ENCODE peak calls at places on chromosomes 11 and 22, in six cellular contexts. P is Panc1, N is esophagus squamous epithelium, D is cardiac muscle cell, G is Peyer's patch, C is MM.1S. Q is an unnamed sample.
A peak's percentile ranks its signal among the peaks of the same experiment; 100 is the strongest.

GRCh38 chr11:124791626-124792341 is 8.4 kb downstream of the MSANTD2 start:
- DNase-seq in P (no peak), N (no peak), D (peak; percentile 21), G (no peak), C (peak; percentile 44), Q (no peak)

GRCh38 chr22:23446796-23447350 is 133.2 kb downstream of the IGLL1 start:
- DNase-seq in P (no peak), N (no peak), D (no peak), G (no peak), C (no peak), Q (no peak)

GRCh38 chr11:85685820-85686459 is at the start of gene CCDC89:
- DNase-seq in P (no peak), N (peak; percentile 10), D (peak; percentile 99), G (peak; percentile 60), C (no peak), Q (peak; percentile 55)

GRCh38 chr11:44623321-44623715 is 57.9 kb downstream of the CD82 start:
- DNase-seq in P (no peak), N (no peak), D (no peak), G (peak; percentile 45), C (no peak), Q (no peak)

GRCh38 chr11:133900176-133901105 is 55.1 kb upstream of the SPATA19 start:
- DNase-seq in P (no peak), N (no peak), D (no peak), G (peak; percentile 19), C (no peak), Q (no peak)

GRCh38 chr11:134485316-134485715 is 73.3 kb upstream of the B3GAT1 start:
- DNase-seq in P (no peak), N (no peak), D (no peak), G (no peak), C (no peak), Q (no peak)

GRCh38 chr11:97962758-97963157 is 1058.0 kb upstream of the CNTN5 start:
- DNase-seq in P (no peak), N (no peak), D (no peak), G (no peak), C (no peak), Q (no peak)

GRCh38 chr11:79045811-79046304 is 395.0 kb downstream of the TENM4 start:
- DNase-seq in P (no peak), N (no peak), D (no peak), G (no peak), C (no peak), Q (no peak)

GRCh38 chr22:50469377-50470305 is 5.2 kb downstream of the SBF1 start:
- DNase-seq in P (no peak), N (peak; percentile 81), D (peak; percentile 39), G (peak; percentile 98), C (peak; percentile 93), Q (peak; percentile 65)

GRCh38 chr11:86193297-86194095 is 51.1 kb upstream of the EED start:
- DNase-seq in P (peak; percentile 67), N (no peak), D (peak; percentile 90), G (peak; percentile 83), C (peak; percentile 85), Q (peak; percentile 65)

GRCh38 chr11:33320814-33321330 is 63.7 kb downstream of the HIPK3 start:
- DNase-seq in P (no peak), N (no peak), D (peak; percentile 28), G (no peak), C (no peak), Q (no peak)

GRCh38 chr11:33321483-33321882 is 64.3 kb downstream of the HIPK3 start:
- DNase-seq in P (no peak), N (no peak), D (no peak), G (no peak), C (no peak), Q (no peak)

GRCh38 chr11:33325456-33325855 is 68.3 kb downstream of the HIPK3 start:
- DNase-seq in P (no peak), N (no peak), D (no peak), G (no peak), C (no peak), Q (no peak)

GRCh38 chr11:33323421-33323820 is 66.2 kb downstream of the HIPK3 start:
- DNase-seq in P (no peak), N (no peak), D (no peak), G (no peak), C (no peak), Q (no peak)

GRCh38 chr11:33324211-33324985 is 67.2 kb downstream of the HIPK3 start:
- DNase-seq in P (no peak), N (no peak), D (no peak), G (no peak), C (no peak), Q (no peak)
- H3K4me1 ChIP-seq in P (peaks cover 3% of the 10 kb centered on the region), N (peaks cover 10% of the 10 kb centered on the region), D (peaks cover 74% of the 10 kb centered on the region), G (peaks cover 37% of the 10 kb centered on the region), C (peaks cover 32% of the 10 kb centered on the region), Q (no peaks in the 10 kb centered on the region)

GRCh38 chr11:23555085-23555484 is 694.8 kb upstream of the CCDC179 start:
- DNase-seq in P (no peak), N (no peak), D (peak; percentile 9), G (no peak), C (no peak), Q (no peak)

GRCh38 chr11:23556163-23556750 is 696.0 kb upstream of the CCDC179 start:
- DNase-seq in P (no peak), N (no peak), D (no peak), G (no peak), C (no peak), Q (no peak)

GRCh38 chr11:23554002-23554401 is 693.7 kb upstream of the CCDC179 start:
- DNase-seq in P (no peak), N (no peak), D (no peak), G (no peak), C (no peak), Q (no peak)
- TF ChIP-seq CTCF in P (peak; percentile 14), N (no peak), D (no peak), G (no peak), C (no peak), Q (no peak)

GRCh38 chr11:72349616-72350218 is 84.6 kb downstream of the CLPB start:
- DNase-seq in P (no peak), N (no peak), D (peak; percentile 20), G (no peak), C (no peak), Q (no peak)
- H3K4me1 ChIP-seq in P (no peaks in the 10 kb centered on the region), N (no peaks in the 10 kb centered on the region), D (peaks cover 9% of the 10 kb centered on the region), G (no peaks in the 10 kb centered on the region), C (peaks cover 10% of the 10 kb centered on the region), Q (no peaks in the 10 kb centered on the region)

GRCh38 chr22:38262051-38262795 is 10.6 kb downstream of the TMEM184B start:
- DNase-seq in P (no peak), N (no peak), D (no peak), G (peak; percentile 85), C (peak; percentile 63), Q (no peak)
- TF ChIP-seq CTCF in P (no peak), N (peak; percentile 45), D (peak; percentile 57), G (peak; percentile 30), C (peak; percentile 70), Q (peak; percentile 26)

GRCh38 chr22:20114506-20115475 is 1.1 kb upstream of the RANBP1 start:
- DNase-seq in P (no peak), N (no peak), D (no peak), G (no peak), C (no peak), Q (peak; percentile 72)
- H3K4me1 ChIP-seq in P (peaks cover 19% of the 10 kb centered on the region), N (peaks cover 30% of the 10 kb centered on the region), D (peaks cover 10% of the 10 kb centered on the region), G (peaks cover 34% of the 10 kb centered on the region), C (peaks cover 16% of the 10 kb centered on the region), Q (peaks cover 10% of the 10 kb centered on the region)

DNA sequence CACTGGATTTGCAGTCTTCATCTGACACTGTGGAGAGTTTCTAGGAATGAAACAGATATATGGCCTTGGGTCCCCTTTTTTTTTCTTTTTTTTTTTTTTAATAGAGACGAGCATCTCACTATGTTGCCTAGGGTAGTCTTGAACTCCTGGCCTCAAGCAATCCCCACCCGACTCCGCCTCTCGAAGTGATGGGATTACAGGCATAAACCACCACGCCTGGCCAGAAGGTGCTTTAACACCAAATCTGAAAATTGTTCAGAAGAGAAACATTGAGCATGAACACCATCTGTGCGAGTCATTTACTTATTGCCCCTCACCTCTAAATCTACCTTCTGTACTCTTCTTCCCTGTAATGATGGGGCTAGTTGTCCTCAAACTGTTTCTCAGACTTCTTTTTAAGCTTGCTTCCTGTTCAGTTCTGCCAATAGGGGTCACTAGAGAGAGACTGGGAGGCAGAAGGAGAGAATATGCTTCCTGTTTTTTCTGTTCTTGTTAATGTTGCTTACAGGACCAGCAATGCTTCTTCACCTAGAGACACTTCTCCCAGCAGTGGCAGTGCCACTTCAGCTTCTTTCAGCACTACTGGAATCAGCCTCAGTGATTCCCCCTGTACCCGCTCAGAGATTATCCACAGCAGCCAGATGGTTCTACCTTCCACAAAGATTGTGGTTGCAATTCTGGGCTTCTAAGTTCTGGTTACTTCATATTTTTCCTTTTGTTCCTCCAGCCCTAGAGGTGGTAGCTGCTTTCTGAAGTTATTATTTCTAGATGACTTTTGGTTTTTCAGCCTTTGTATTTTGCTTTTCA is 20.8 kb upstream of the ZBED5 start:
- DNase-seq in P (no peak), N (no peak), D (peak; percentile 84), G (peak; percentile 54), C (peak; percentile 75), Q (no peak)
- TF ChIP-seq CTCF in P (peak; percentile 91), N (peak; percentile 61), D (peak; percentile 90), G (peak; percentile 34), C (peak; percentile 88), Q (peak; percentile 47)

GRCh38 chr11:69297926-69298777 is 4.2 kb downstream of the MYEOV start:
- DNase-seq in P (no peak), N (peak; percentile 45), D (peak; percentile 78), G (peak; percentile 87), C (peak; percentile 85), Q (peak; percentile 69)
- H3K4me1 ChIP-seq in P (peaks cover 79% of the 10 kb centered on the region), N (peaks cover 58% of the 10 kb centered on the region), D (no peaks in the 10 kb centered on the region), G (peaks cover 70% of the 10 kb centered on the region), C (peaks cover 45% of the 10 kb centered on the region), Q (no peaks in the 10 kb centered on the region)

GRCh38 chr11:125942276-125942611 is 3.6 kb upstream of the VSIG10L2 start:
- DNase-seq in P (no peak), N (no peak), D (no peak), G (no peak), C (no peak), Q (no peak)
- TF ChIP-seq CTCF in P (no peak), N (no peak), D (no peak), G (no peak), C (no peak), Q (no peak)

GRCh38 chr22:45629469-45630089 is 42.1 kb upstream of the ATXN10 start:
- DNase-seq in P (no peak), N (no peak), D (no peak), G (no peak), C (no peak), Q (no peak)

GRCh38 chr22:45630436-45630835 is 41.2 kb upstream of the ATXN10 start:
- DNase-seq in P (no peak), N (no peak), D (no peak), G (no peak), C (no peak), Q (peak; percentile 17)

GRCh38 chr22:45631140-45631539 is 40.5 kb upstream of the ATXN10 start:
- DNase-seq in P (no peak), N (no peak), D (no peak), G (no peak), C (no peak), Q (no peak)

GRCh38 chr22:45632791-45633515 is 38.7 kb upstream of the ATXN10 start:
- DNase-seq in P (no peak), N (no peak), D (peak; percentile 67), G (peak; percentile 13), C (no peak), Q (no peak)

DNA sequence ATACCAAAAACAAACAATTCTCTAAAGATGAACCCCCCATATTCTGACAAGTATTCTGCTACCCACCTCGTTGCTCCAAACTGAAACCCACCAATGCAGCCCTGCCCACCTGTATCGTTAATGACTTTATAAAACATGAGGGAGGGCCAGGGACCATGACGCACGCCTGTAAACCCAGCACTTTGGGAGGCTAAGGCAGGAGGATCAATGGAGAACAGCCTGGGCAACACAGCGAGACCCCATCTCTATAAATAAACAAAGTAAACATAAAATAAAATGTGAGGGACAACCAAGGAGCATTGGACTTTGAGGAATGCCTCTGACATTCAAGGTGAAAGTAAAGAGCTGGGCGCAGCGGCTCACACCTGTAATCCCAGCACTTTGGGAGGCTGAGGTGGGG is 39.8 kb upstream of the ATXN10 start:
- DNase-seq in P (no peak), N (no peak), D (no peak), G (no peak), C (no peak), Q (no peak)
- H3K4me1 ChIP-seq in P (no peaks in the 10 kb centered on the region), N (no peaks in the 10 kb centered on the region), D (no peaks in the 10 kb centered on the region), G (no peaks in the 10 kb centered on the region), C (no peaks in the 10 kb centered on the region), Q (no peaks in the 10 kb centered on the region)